ENCODE peak calls at places on chromosomes 2 and 18, in ten cellular contexts. N, B, R, V, M, G, O, T, Q and D are unnamed samples.

GRCh38 chr2:146135245-146135644 is 1615.3 kb upstream of the ZEB2 start:
- DNase-seq in G (no peak), V (no peak), Q (no peak), M (peak), R (no peak), O (no peak), B (no peak), N (no peak), T (no peak), D (no peak)

GRCh38 chr2:133673570-133673969 is 105.3 kb upstream of the NCKAP5 start:
- DNase-seq in N (no peak), O (no peak), Q (no peak), V (no peak), B (no peak), T (peak), G (no peak), R (no peak), M (no peak), D (no peak)

GRCh38 chr2:84496386-84496785 is 19.9 kb upstream of the DNAH6 start:
- DNase-seq in B (no peak), Q (no peak), G (no peak), T (no peak), M (no peak), O (no peak), R (no peak), V (no peak), N (no peak), D (no peak)

GRCh38 chr2:44515416-44515815 is 153.7 kb downstream of the CAMKMT start:
- DNase-seq in Q (no peak), B (no peak), O (no peak), N (no peak), G (no peak), M (no peak), R (no peak), T (no peak), V (no peak), D (no peak)

GRCh38 chr2:3470856-3471737 is 48.2 kb downstream of the ADI1 start:
- DNase-seq in G (no peak), V (no peak), M (no peak), Q (no peak), O (no peak), N (no peak), B (no peak), R (no peak), T (peak), D (no peak)

GRCh38 chr2:218075975-218076811 is 7.1 kb downstream of the RUFY4 start:
- DNase-seq in Q (no peak), G (no peak), N (no peak), O (no peak), M (no peak), T (no peak), R (no peak), V (no peak), B (no peak), D (no peak)

GRCh38 chr2:32901313-32901712 is 45.4 kb upstream of the LTBP1 start:
- DNase-seq in G (no peak), R (no peak), Q (no peak), T (no peak), O (no peak), N (no peak), V (peak), M (no peak), B (no peak), D (no peak)

GRCh38 chr2:20231632-20232031 is 6.7 kb upstream of the SDC1 start:
- DNase-seq in N (no peak), B (no peak), T (peak), Q (peak), G (no peak), M (peak), V (no peak), R (no peak), O (peak), D (peak)

GRCh38 chr2:101012706-101013181 is 10.7 kb downstream of the RPL31 start:
- DNase-seq in V (peak), N (no peak), G (no peak), T (peak), B (peak), Q (peak), O (peak), R (no peak), M (no peak), D (no peak)

GRCh38 chr2:46352621-46353020 is 55.4 kb downstream of the EPAS1 start:
- DNase-seq in N (no peak), O (no peak), Q (no peak), M (no peak), G (no peak), T (no peak), B (no peak), R (no peak), V (no peak), D (no peak)

GRCh38 chr2:193687195-193687594 is 1492.5 kb upstream of the TMEFF2 start:
- DNase-seq in V (no peak), O (no peak), T (no peak), G (no peak), N (no peak), R (no peak), M (no peak), Q (no peak), B (no peak), D (no peak)

GRCh38 chr2:177201919-177202346 is 10.7 kb upstream of the HNRNPA3 start:
- DNase-seq in G (no peak), N (no peak), V (no peak), Q (no peak), M (no peak), T (no peak), B (no peak), O (no peak), R (no peak), D (no peak)

GRCh38 chr2:52141076-52141475 is 1109.1 kb upstream of the NRXN1 start:
- DNase-seq in O (no peak), T (no peak), B (peak), R (no peak), V (no peak), M (no peak), Q (no peak), G (no peak), N (no peak), D (no peak)

GRCh38 chr2:170737821-170738220 is 22.7 kb downstream of the SP5 start:
- DNase-seq in M (no peak), R (no peak), V (no peak), T (no peak), N (no peak), B (no peak), Q (no peak), G (no peak), O (no peak), D (no peak)

GRCh38 chr18:43393174-43393573 is 115.9 kb upstream of the SYT4 start:
- DNase-seq in B (no peak), G (no peak), R (no peak), T (no peak), O (no peak), N (no peak), V (no peak), Q (no peak), M (no peak), D (no peak)

GRCh38 chr18:10270160-10270571 is 184.3 kb upstream of the APCDD1 start:
- DNase-seq in M (no peak), O (peak), R (peak), V (no peak), G (no peak), T (no peak), B (peak), N (peak), Q (no peak), D (no peak)

GRCh38 chr2:18271370-18272147 is 288.9 kb downstream of the RDH14 start:
- DNase-seq in M (no peak), B (no peak), G (no peak), O (no peak), R (no peak), Q (no peak), T (no peak), N (no peak), V (no peak), D (no peak)

GRCh38 chr2:17604050-17604449 is 63.6 kb downstream of the VSNL1 start:
- DNase-seq in V (no peak), T (no peak), R (no peak), B (no peak), N (no peak), O (no peak), Q (no peak), G (no peak), M (no peak), D (no peak)

GRCh38 chr2:148978736-148979135 is 59.8 kb upstream of the LYPD6B start:
- DNase-seq in R (no peak), O (no peak), M (no peak), N (no peak), T (no peak), Q (no peak), B (no peak), V (no peak), G (no peak), D (no peak)

GRCh38 chr2:113076917-113077669 is 9.3 kb downstream of the IL1F10 start:
- DNase-seq in Q (no peak), V (no peak), G (no peak), O (peak), B (no peak), M (no peak), N (no peak), T (no peak), R (no peak), D (no peak)

GRCh38 chr18:48815182-48815520 is 135.6 kb downstream of the SMAD7 start:
- DNase-seq in T (no peak), G (no peak), M (no peak), Q (no peak), V (no peak), B (no peak), N (no peak), R (no peak), O (no peak), D (peak)

GRCh38 chr18:56748698-56749268 is 97.6 kb downstream of the WDR7 start:
- DNase-seq in R (no peak), V (peak), M (no peak), Q (no peak), N (no peak), B (peak), G (no peak), O (no peak), T (no peak), D (no peak)

GRCh38 chr18:25725461-25725860 is 365.0 kb downstream of the SS18 start:
- DNase-seq in M (no peak), N (no peak), B (no peak), G (no peak), Q (no peak), T (no peak), V (no peak), O (no peak), R (no peak), D (no peak)

GRCh38 chr18:62450546-62451395 is 72.1 kb upstream of the ZCCHC2 start:
- DNase-seq in O (peak), R (peak), N (peak), M (no peak), B (peak), Q (no peak), V (peak), G (peak), T (no peak), D (no peak)

GRCh38 chr2:132929786-132930185 is 259.8 kb upstream of the LYPD1 start:
- DNase-seq in B (peak), N (no peak), R (no peak), G (no peak), Q (no peak), O (no peak), M (no peak), T (no peak), V (no peak), D (no peak)

GRCh38 chr2:75199428-75200011 is at the start of gene TACR1:
- DNase-seq in R (peak), T (peak), G (peak), M (no peak), V (peak), N (peak), B (peak), Q (peak), O (peak), D (no peak)

GRCh38 chr2:237289134-237289533 is 124.8 kb downstream of the COL6A3 start:
- DNase-seq in M (no peak), N (no peak), G (no peak), B (no peak), O (no peak), V (no peak), R (no peak), Q (no peak), T (no peak), D (no peak)

GRCh38 chr2:231554748-231555545 is 24.7 kb upstream of the NMUR1 start:
- DNase-seq in B (peak), M (no peak), Q (peak), O (peak), G (no peak), R (peak), T (no peak), N (peak), V (no peak), D (no peak)

GRCh38 chr2:22274611-22275010 is 1110.4 kb upstream of the KLHL29 start:
- DNase-seq in N (no peak), T (no peak), G (peak), M (no peak), Q (no peak), V (no peak), R (no peak), O (no peak), B (no peak), D (no peak)

GRCh38 chr2:15159206-15159605 is 401.9 kb downstream of the NBAS start:
- DNase-seq in N (no peak), O (no peak), V (no peak), B (no peak), Q (no peak), G (no peak), R (no peak), T (no peak), M (no peak), D (no peak)

GRCh38 chr2:178448968-178449661 is 1.9 kb downstream of the PRKRA start:
- DNase-seq in Q (no peak), N (no peak), G (no peak), V (no peak), O (no peak), B (no peak), T (no peak), R (no peak), M (no peak), D (no peak)

GRCh38 chr2:196544906-196545433 is 94.5 kb upstream of the CCDC150 start:
- DNase-seq in R (no peak), Q (no peak), M (no peak), T (no peak), B (no peak), O (no peak), G (no peak), V (no peak), N (no peak), D (no peak)

GRCh38 chr2:79219383-79219988 is 59.9 kb upstream of the REG3A start:
- DNase-seq in G (no peak), M (no peak), Q (peak), O (peak), T (peak), R (no peak), V (peak), N (no peak), B (peak), D (no peak)

GRCh38 chr2:100208375-100208774 is 66.0 kb upstream of the AFF3 start:
- DNase-seq in B (no peak), O (no peak), R (no peak), T (no peak), V (no peak), Q (no peak), M (no peak), G (no peak), N (no peak), D (no peak)

GRCh38 chr18:56891116-56891515 is 240.0 kb downstream of the WDR7 start:
- DNase-seq in Q (no peak), V (no peak), M (no peak), B (no peak), O (no peak), R (no peak), N (no peak), T (no peak), G (no peak), D (no peak)

GRCh38 chr2:205270689-205271088 is 411.6 kb upstream of the NRP2 start:
- DNase-seq in O (peak), G (no peak), V (peak), B (no peak), Q (no peak), T (no peak), M (no peak), N (no peak), R (no peak), D (no peak)

DNA sequence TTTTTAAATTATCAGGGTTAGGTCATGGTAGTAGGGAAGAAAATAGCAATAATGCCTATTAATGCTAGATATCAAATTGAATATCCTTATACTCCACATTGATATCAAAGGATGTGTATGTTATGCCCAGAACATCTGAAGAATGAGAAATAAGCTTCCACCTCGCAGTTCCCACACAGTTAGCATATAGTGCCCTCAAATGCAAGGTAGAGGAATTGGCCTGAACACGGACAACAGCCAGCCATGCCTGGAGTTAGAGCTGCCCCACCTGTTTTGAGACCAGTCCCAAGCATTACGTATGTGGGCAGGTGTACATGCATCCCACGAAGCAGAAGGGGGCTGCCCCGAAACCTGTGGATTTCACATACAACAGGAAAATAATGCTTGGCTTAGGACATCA is 79.6 kb downstream of the SUMO1 start:
- DNase-seq in R (no peak), O (no peak), V (no peak), Q (no peak), T (peak), M (no peak), B (no peak), N (no peak), G (no peak), D (no peak)
- TF ChIP-seq CTCF in R (peak), O (no peak), V (peak), Q (no peak), T (peak), M (peak), B (peak), N (no peak), G (no peak), D (peak)

DNA sequence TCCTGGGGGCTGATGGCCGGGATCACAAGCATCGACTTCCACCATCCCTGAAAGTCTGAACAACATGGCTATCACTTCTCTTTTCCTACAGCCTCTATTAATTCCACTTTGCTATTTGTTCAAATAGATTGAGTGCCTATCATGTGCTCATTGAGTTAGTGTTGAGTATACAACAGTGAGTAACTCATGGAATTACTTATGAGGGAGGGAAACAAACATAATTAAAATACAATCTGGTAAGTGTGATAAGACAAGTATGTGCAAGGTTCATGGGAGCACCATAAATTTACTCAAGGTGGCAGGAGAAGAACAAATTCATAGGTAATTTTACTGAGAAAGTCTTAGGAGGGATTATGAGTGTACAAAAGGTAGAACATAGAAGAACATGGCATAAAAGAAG is 86.4 kb downstream of the MEP1B start:
- DNase-seq in V (no peak), G (no peak), Q (no peak), T (no peak), N (no peak), M (no peak), B (no peak), O (no peak), R (no peak), D (no peak)
- H3K27ac ChIP-seq in V (no peak), G (no peak), Q (no peak), T (no peak), N (no peak), M (no peak), B (no peak), O (no peak), R (no peak), D (no peak)

GRCh38 chr2:95032868-95033603 is 7.5 kb downstream of the MAL start:
- DNase-seq in O (no peak), V (no peak), B (no peak), M (no peak), N (no peak), T (no peak), Q (no peak), R (no peak), G (no peak), D (no peak)
- TF ChIP-seq CTCF in O (no peak), V (no peak), B (no peak), M (no peak), N (no peak), T (no peak), Q (no peak), R (no peak), G (no peak), D (no peak)

GRCh38 chr2:111007757-111008688 is 112.7 kb upstream of the BCL2L11 start:
- DNase-seq in R (no peak), G (no peak), Q (no peak), M (no peak), T (no peak), O (no peak), B (no peak), V (no peak), N (no peak), D (no peak)
- H3K27ac ChIP-seq in R (no peak), G (no peak), Q (peak), M (no peak), T (no peak), O (no peak), B (no peak), V (no peak), N (no peak), D (no peak)

GRCh38 chr18:12307251-12307736 is 747 bp upstream of the TUBB6 start:
- DNase-seq in O (no peak), Q (peak), V (no peak), B (peak), M (no peak), T (no peak), R (peak), N (peak), G (no peak), D (peak)
- TF ChIP-seq CTCF in O (no peak), Q (no peak), V (no peak), B (peak), M (no peak), T (no peak), R (no peak), N (no peak), G (no peak), D (no peak)